ENCODE peak calls at places on chromosomes 13 and 19, in eight cellular contexts. Z is thoracic aorta; G is stimulated activated CD4-positive, alpha-beta T cell treated with anti-CD3 and anti-CD28 coated beads, Interleukin-4, amount 100 ng/mL, for 1 hour; T is AG09319; E is left cardiac atrium; J is cardiac muscle cell; O is NCI-H1092 treated with DMSO at 0.1 percent for 48 hours; U is left colon. B is an unnamed sample.

GRCh38 chr19:38285567-38285966 is 18.5 kb upstream of the C19orf33 start:
- DNase-seq in T (no peak), G (no peak), O (no peak), U (no peak), Z (no peak), E (no peak), J (no peak), B (no peak)

GRCh38 chr19:47239610-47240296 is 8.8 kb upstream of the BBC3 start:
- DNase-seq in T (no peak), E (peak; percentile 57), U (peak; percentile 53), Z (no peak), J (peak; percentile 59), G (peak; percentile 55), O (peak; percentile 78), B (no peak)

GRCh38 chr19:19642506-19643157 is 825 bp downstream of the GMIP start:
- DNase-seq in E (no peak), J (no peak), T (no peak), Z (no peak), G (peak; percentile 40), O (no peak), U (no peak), B (peak; percentile 41)

GRCh38 chr19:5125797-5126497 is 157.0 kb downstream of the KDM4B start:
- DNase-seq in G (no peak), T (no peak), O (no peak), J (peak; percentile 66), U (no peak), E (no peak), Z (no peak), B (no peak)

GRCh38 chr13:38952827-38953226 is 37.8 kb downstream of the STOML3 start:
- DNase-seq in E (no peak), O (no peak), G (no peak), Z (no peak), J (no peak), T (no peak), U (no peak), B (no peak)

GRCh38 chr19:5107432-5108122 is 138.7 kb downstream of the KDM4B start:
- DNase-seq in E (no peak), O (no peak), U (no peak), T (no peak), Z (no peak), J (no peak), G (no peak), B (no peak)

GRCh38 chr13:80244574-80244973 is 96.4 kb downstream of the SPRY2 start:
- DNase-seq in J (no peak), T (no peak), E (no peak), G (no peak), U (no peak), Z (no peak), O (no peak), B (no peak)

GRCh38 chr19:39795001-39795400 is 16.3 kb downstream of the LEUTX start:
- DNase-seq in E (no peak), T (no peak), G (no peak), J (no peak), U (no peak), Z (no peak), O (no peak), B (no peak)

GRCh38 chr13:41827507-41828213 is 133.2 kb downstream of the VWA8 start:
- DNase-seq in Z (peak; percentile 7), G (no peak), J (no peak), O (no peak), T (peak; percentile 50), E (no peak), U (no peak), B (no peak)

GRCh38 chr13:42894765-42895181 is 97.3 kb downstream of the EPSTI1 start:
- DNase-seq in T (peak; percentile 57), U (no peak), J (no peak), Z (no peak), E (peak; percentile 43), O (peak; percentile 77), G (no peak), B (no peak)

B was measured in small intestine.